ENCODE peak calls at places on chromosome 17, in five cellular contexts. F is NCI-H1048, E is NCI-H2081, T is K562, U is heart right ventricle. N is an unnamed sample.
A peak's percentile ranks its signal among the peaks of the same experiment; 100 is the strongest.

GRCh38 chr17:55420776-55421178 is 858 bp downstream of the MMD start:
- DNase-seq in U (peak; percentile 54), T (peak; percentile 27), E (no peak), F (no peak), N (no peak)

GRCh38 chr17:44655983-44656700 is at the start of gene MEIOC:
- DNase-seq in T (no peak), U (no peak), F (peak; percentile 63), E (peak; percentile 70), N (peak; percentile 78)

GRCh38 chr17:73465130-73465529 is 153.3 kb upstream of the CDC42EP4 start:
- DNase-seq in E (peak; percentile 70), U (no peak), T (no peak), F (no peak), N (no peak)

GRCh38 chr17:64741038-64741641 is 79.0 kb upstream of the SMURF2 start:
- DNase-seq in U (peak; percentile 30), T (no peak), F (no peak), E (no peak), N (no peak)

GRCh38 chr17:11986939-11987329 is 10.3 kb downstream of the ZNF18 start:
- DNase-seq in T (peak; percentile 12), E (peak; percentile 0), U (peak; percentile 5), F (no peak), N (no peak)

GRCh38 chr17:61205931-61206330 is 193.7 kb upstream of the TBX2 start:
- DNase-seq in T (no peak), U (no peak), F (no peak), E (no peak), N (no peak)

GRCh38 chr17:64019486-64020067 is 856 bp downstream of the ICAM2 start:
- DNase-seq in E (no peak), T (no peak), U (no peak), F (no peak), N (no peak)

GRCh38 chr17:61475726-61476125 is 23.5 kb downstream of the TBX4 start:
- DNase-seq in U (no peak), F (no peak), E (no peak), T (no peak), N (no peak)

GRCh38 chr17:50918933-50919296 is 52.8 kb upstream of the TOB1 start:
- DNase-seq in U (no peak), F (no peak), E (no peak), T (no peak), N (no peak)

GRCh38 chr17:7203391-7203790 is 16.2 kb downstream of the DLG4 start:
- DNase-seq in U (no peak), F (no peak), T (no peak), E (no peak), N (no peak)

GRCh38 chr17:74818306-74818705 is 41.4 kb downstream of the GRIN2C start:
- DNase-seq in U (no peak), E (no peak), T (peak; percentile 42), F (no peak), N (no peak)

GRCh38 chr17:81711814-81712467 is at the start of gene SLC25A10:
- DNase-seq in E (peak; percentile 83), T (peak; percentile 88), U (peak; percentile 58), F (peak; percentile 52), N (peak; percentile 71)

GRCh38 chr17:81123052-81124048 is 42.0 kb upstream of the PVALEF start:
- DNase-seq in U (no peak), T (no peak), E (no peak), F (no peak), N (no peak)

GRCh38 chr17:63973930-63974593 is 1.3 kb upstream of the SCN4A start:
- DNase-seq in E (no peak), U (no peak), F (no peak), T (no peak), N (peak; percentile 40)

GRCh38 chr17:31393749-31394146 is 2.3 kb downstream of the RAB11FIP4 start:
- DNase-seq in F (no peak), U (peak; percentile 0), E (no peak), T (no peak), N (no peak)

GRCh38 chr17:50837286-50837979 is 2.0 kb downstream of the WFIKKN2 start:
- DNase-seq in U (no peak), E (no peak), F (no peak), T (no peak), N (no peak)

GRCh38 chr17:28755486-28755885 is 11.7 kb downstream of the TRAF4 start:
- DNase-seq in T (no peak), F (no peak), E (no peak), U (no peak), N (no peak)

GRCh38 chr17:43832976-43833829 is at the start of gene MPP3:
- DNase-seq in T (peak; percentile 97), U (peak; percentile 58), E (peak; percentile 62), F (peak; percentile 31), N (peak; percentile 79)

GRCh38 chr17:65694601-65695000 is 133.2 kb upstream of the AXIN2 start:
- DNase-seq in U (no peak), T (no peak), F (no peak), E (no peak), N (no peak)